ENCODE peak calls at places on chromosomes 4 and X, in four cellular contexts. One of them, this sample, is unnamed.

GRCh38 chr4:94390804-94391410 is 48.3 kb upstream of the HPGDS start:
- DNase-seq in GM23248: peak
- DNase-seq in fibroblast of pulmonary artery: peak
- DNase-seq in H4: no peak
- DNase-seq in this sample: peak

GRCh38 chrX:7889138-7889537 is 38.1 kb downstream of the PNPLA4 start:
- DNase-seq in GM23248: no peak
- DNase-seq in fibroblast of pulmonary artery: no peak
- DNase-seq in H4: no peak
- DNase-seq in this sample: no peak

GRCh38 chr4:1939664-1940509 is 68.7 kb downstream of the NSD2 start:
- DNase-seq in GM23248: peak
- DNase-seq in fibroblast of pulmonary artery: peak
- DNase-seq in H4: peak
- DNase-seq in this sample: peak

GRCh38 chr4:109162759-109163158 is 139.7 kb downstream of the COL25A1 start:
- DNase-seq in GM23248: no peak
- DNase-seq in fibroblast of pulmonary artery: no peak
- DNase-seq in H4: no peak
- DNase-seq in this sample: no peak

GRCh38 chr4:148376151-148376550 is 66.1 kb downstream of the NR3C2 start:
- DNase-seq in GM23248: no peak
- DNase-seq in fibroblast of pulmonary artery: peak
- DNase-seq in H4: peak
- DNase-seq in this sample: peak

GRCh38 chr4:100722133-100722532 is 204.3 kb upstream of the EMCN start:
- DNase-seq in GM23248: no peak
- DNase-seq in fibroblast of pulmonary artery: no peak
- DNase-seq in H4: no peak
- DNase-seq in this sample: no peak

GRCh38 chr4:169252339-169253086 is 18.2 kb downstream of the SH3RF1 start:
- DNase-seq in GM23248: no peak
- DNase-seq in fibroblast of pulmonary artery: peak
- DNase-seq in H4: no peak
- DNase-seq in this sample: no peak

GRCh38 chr4:166460769-166461550 is 587.9 kb downstream of the TLL1 start:
- DNase-seq in GM23248: peak
- DNase-seq in fibroblast of pulmonary artery: peak
- DNase-seq in H4: no peak
- DNase-seq in this sample: peak

GRCh38 chr4:12118651-12119213 is 690.0 kb upstream of the HS3ST1 start:
- DNase-seq in GM23248: no peak
- DNase-seq in fibroblast of pulmonary artery: peak
- DNase-seq in H4: no peak
- DNase-seq in this sample: no peak

GRCh38 chr4:174631901-174632758 is 109.8 kb upstream of the HPGD start:
- DNase-seq in GM23248: peak
- DNase-seq in fibroblast of pulmonary artery: peak
- DNase-seq in H4: peak
- DNase-seq in this sample: peak

GRCh38 chr4:138275946-138276621 is 33.9 kb upstream of the SLC7A11 start:
- DNase-seq in GM23248: peak
- DNase-seq in fibroblast of pulmonary artery: peak
- DNase-seq in H4: peak
- DNase-seq in this sample: peak

GRCh38 chr4:46196086-46196485 is 72.2 kb upstream of the GABRG1 start:
- DNase-seq in GM23248: no peak
- DNase-seq in fibroblast of pulmonary artery: no peak
- DNase-seq in H4: peak
- DNase-seq in this sample: no peak

GRCh38 chr4:125070869-125071268 is 243.9 kb upstream of the FAT4 start:
- DNase-seq in GM23248: no peak
- DNase-seq in fibroblast of pulmonary artery: no peak
- DNase-seq in H4: peak
- DNase-seq in this sample: peak

GRCh38 chrX:1451676-1452496 is 823 bp downstream of the ASMTL start:
- DNase-seq in GM23248: no peak
- DNase-seq in fibroblast of pulmonary artery: no peak
- DNase-seq in H4: no peak
- DNase-seq in this sample: no peak

This sample was measured in ELR.